ENCODE peak calls at places on chromosome 11, in nine cellular contexts. Y is HCT116, H is adrenal gland, R is A549, A is thoracic aorta, O is heart right ventricle, K is cardiac muscle cell, M is upper lobe of right lung, F is kidney. B is an unnamed sample.

GRCh38 chr11:64531906-64532312 is 59.1 kb upstream of the SLC22A12 start:
- DNase-seq in H (no peak), A (no peak), R (no peak), M (no peak), O (no peak), F (peak; percentile 22), Y (no peak), K (peak; percentile 14), B (no peak)

GRCh38 chr11:59802639-59803176 is 7.9 kb downstream of the MRPL16 start:
- DNase-seq in H (peak; percentile 61), Y (peak; percentile 46), R (no peak), A (no peak), F (no peak), O (no peak), M (no peak), K (peak; percentile 55), B (peak; percentile 28)

GRCh38 chr11:2788751-2789140 is 89.0 kb upstream of the KCNQ1OT1 start:
- DNase-seq in H (no peak), R (no peak), F (peak; percentile 65), O (no peak), A (no peak), M (peak; percentile 40), Y (no peak), K (no peak), B (no peak)

GRCh38 chr11:120248551-120249278 is 8.8 kb downstream of the POU2F3 start:
- DNase-seq in R (no peak), A (no peak), H (no peak), Y (peak; percentile 56), M (no peak), O (no peak), K (no peak), F (no peak), B (no peak)

GRCh38 chr11:123588117-123588815 is 66.2 kb downstream of the SCN3B start:
- DNase-seq in A (no peak), F (no peak), K (no peak), H (no peak), M (no peak), R (peak; percentile 83), Y (no peak), O (no peak), B (no peak)

GRCh38 chr11:29326757-29327156 is 690.1 kb downstream of the KCNA4 start:
- DNase-seq in O (no peak), R (no peak), F (no peak), Y (no peak), K (no peak), H (no peak), M (no peak), A (no peak), B (no peak)

GRCh38 chr11:119905162-119905561 is 176.2 kb upstream of the NECTIN1 start:
- DNase-seq in F (no peak), K (no peak), H (no peak), M (peak; percentile 43), O (no peak), R (no peak), Y (no peak), A (no peak), B (no peak)

GRCh38 chr11:64353761-64354506 is 5.0 kb upstream of the RPS6KA4 start:
- DNase-seq in O (no peak), F (no peak), H (no peak), Y (no peak), M (no peak), R (no peak), A (no peak), K (no peak), B (no peak)

GRCh38 chr11:57567210-57567511 is 311 bp downstream of the UBE2L6 start:
- DNase-seq in F (no peak), M (no peak), R (no peak), K (no peak), O (no peak), Y (no peak), A (no peak), H (no peak), B (no peak)

GRCh38 chr11:57566564-57567209 is 785 bp downstream of the UBE2L6 start:
- DNase-seq in M (no peak), A (no peak), Y (no peak), R (no peak), O (no peak), K (no peak), F (no peak), H (no peak), B (no peak)

GRCh38 chr11:57566035-57566504 is 1.4 kb downstream of the UBE2L6 start:
- DNase-seq in H (no peak), R (no peak), K (peak; percentile 44), M (no peak), F (no peak), A (no peak), O (no peak), Y (no peak), B (no peak)

GRCh38 chr11:57568330-57568766 is 876 bp upstream of the UBE2L6 start:
- DNase-seq in A (no peak), R (no peak), H (no peak), F (no peak), Y (peak; percentile 56), M (no peak), K (no peak), O (peak; percentile 87), B (no peak)

GRCh38 chr11:57567512-57568329 is at the start of gene UBE2L6:
- DNase-seq in H (peak; percentile 82), Y (no peak), M (peak; percentile 92), K (peak; percentile 88), A (peak; percentile 19), R (peak; percentile 87), F (peak; percentile 91), O (peak; percentile 67), B (peak; percentile 41)
- H3K4me1 ChIP-seq in H (peaks cover 8% of the 10 kb centered on the region), Y (peaks cover 7% of the 10 kb centered on the region), M (peaks cover 12% of the 10 kb centered on the region), K (peaks cover 3% of the 10 kb centered on the region), A (peaks cover 20% of the 10 kb centered on the region), R (peaks cover 20% of the 10 kb centered on the region), F (peaks cover 12% of the 10 kb centered on the region), O (peaks cover 38% of the 10 kb centered on the region), B (peaks cover 2% of the 10 kb centered on the region)

GRCh38 chr11:43576834-43577521 is 103.6 kb upstream of the HSD17B12 start:
- DNase-seq in F (no peak), K (peak; percentile 89), M (no peak), Y (peak; percentile 12), H (peak; percentile 66), A (no peak), R (peak; percentile 66), O (peak; percentile 34), B (peak; percentile 75)

GRCh38 chr11:43579919-43580276 is 100.6 kb upstream of the HSD17B12 start:
- DNase-seq in K (no peak), H (no peak), Y (no peak), A (no peak), F (no peak), O (no peak), M (no peak), R (no peak), B (no peak)

GRCh38 chr11:43579171-43579918 is 101.2 kb upstream of the HSD17B12 start:
- DNase-seq in M (no peak), A (no peak), O (no peak), K (peak; percentile 74), F (peak; percentile 74), H (no peak), R (peak; percentile 69), Y (no peak), B (peak; percentile 32)

GRCh38 chr11:43577566-43578264 is 102.8 kb upstream of the HSD17B12 start:
- DNase-seq in H (no peak), R (no peak), Y (no peak), M (no peak), O (no peak), F (no peak), A (no peak), K (no peak), B (no peak)

DNA sequence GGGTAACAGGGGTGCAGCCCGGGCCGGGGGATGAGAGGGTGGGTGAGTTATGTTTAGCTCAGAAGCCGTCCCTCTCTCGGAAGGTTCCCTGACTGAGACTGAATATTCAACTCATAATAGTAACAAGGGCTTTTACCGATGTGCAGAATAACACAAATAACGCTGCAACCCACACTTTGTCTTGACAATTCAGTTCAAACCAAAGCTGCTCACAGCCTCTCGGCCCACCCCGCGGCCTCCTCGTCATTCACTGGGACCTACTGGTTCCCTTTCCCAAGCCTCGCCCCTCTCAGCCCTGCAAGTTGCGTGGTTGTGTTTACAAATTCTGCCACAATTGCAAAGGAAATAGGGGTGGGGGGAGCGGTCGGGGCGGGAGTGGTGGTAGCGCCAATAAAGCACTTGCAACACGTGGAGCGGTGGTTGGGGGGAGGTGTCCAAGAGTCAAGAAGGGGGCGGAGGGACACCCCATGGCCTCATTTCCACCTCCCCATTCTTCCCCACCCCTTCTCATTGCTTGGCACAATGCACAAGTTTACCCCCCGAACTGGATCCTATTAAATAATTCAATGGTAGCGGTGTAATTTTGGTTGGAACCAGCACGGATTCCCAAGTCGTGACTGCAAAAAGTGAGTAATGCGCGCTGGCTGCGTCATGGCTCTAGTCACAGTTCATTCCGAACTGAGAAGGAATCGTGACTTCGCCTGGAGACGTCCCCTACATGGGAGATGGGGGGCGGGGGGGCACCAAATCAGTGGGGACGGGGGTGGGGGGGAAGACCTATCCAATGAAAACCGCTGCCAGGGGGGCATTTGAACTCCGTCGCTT is 102.0 kb upstream of the HSD17B12 start:
- DNase-seq in O (no peak), Y (no peak), R (no peak), A (no peak), K (no peak), M (no peak), H (no peak), F (no peak), B (no peak)
- H3K4me3 ChIP-seq in O (peak overlapping the region; percentile 58), Y (no peak overlapping the region), R (peak overlapping the region; percentile 65), A (peak overlapping the region; percentile 74), K (peak overlapping the region; percentile 57), M (peak overlapping the region; percentile 43), H (peak overlapping the region; percentile 49), F (peak overlapping the region; percentile 43), B (peak overlapping the region; percentile 35)

GRCh38 chr11:82718841-82719240 is 14.8 kb downstream of the FAM181B start:
- DNase-seq in M (no peak), O (no peak), Y (no peak), K (no peak), H (no peak), F (no peak), R (no peak), A (no peak), B (no peak)

GRCh38 chr11:82719316-82719715 is 14.3 kb downstream of the FAM181B start:
- DNase-seq in K (no peak), F (no peak), H (no peak), M (no peak), Y (no peak), R (no peak), A (no peak), O (no peak), B (no peak)

GRCh38 chr11:82714346-82715174 is 19.1 kb downstream of the FAM181B start:
- DNase-seq in F (no peak), M (no peak), R (no peak), O (no peak), Y (no peak), A (no peak), K (no peak), H (no peak), B (no peak)

GRCh38 chr11:82720267-82720666 is 13.4 kb downstream of the FAM181B start:
- DNase-seq in F (no peak), R (no peak), H (no peak), Y (no peak), K (no peak), A (no peak), M (no peak), O (no peak), B (no peak)

DNA sequence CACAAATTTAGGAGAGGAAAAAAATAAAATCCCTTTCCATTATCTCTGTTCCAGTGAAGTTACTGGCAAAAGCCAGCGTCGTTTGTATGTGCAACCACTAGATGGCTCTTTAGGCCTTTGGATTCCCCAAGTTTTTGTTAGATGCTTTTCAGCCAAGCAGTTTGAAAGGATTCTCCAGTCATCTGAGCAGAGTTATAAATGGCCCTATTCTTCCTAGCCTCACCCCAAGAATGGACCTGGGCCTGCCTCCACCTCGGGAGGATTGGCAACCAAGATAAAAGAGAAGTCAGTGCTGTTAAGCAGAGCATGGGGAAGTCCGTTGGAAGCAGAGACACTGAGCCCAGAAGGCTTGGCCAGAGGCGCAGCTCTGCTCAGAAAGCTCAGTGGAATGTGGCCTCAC is 15.4 kb downstream of the FAM181B start:
- DNase-seq in Y (peak; percentile 19), A (no peak), R (peak; percentile 61), M (no peak), F (no peak), O (no peak), K (peak; percentile 70), H (peak; percentile 39), B (peak; percentile 51)
- H3K4me1 ChIP-seq in Y (no peaks in the 10 kb centered on the region), A (peaks cover 24% of the 10 kb centered on the region), R (no peaks in the 10 kb centered on the region), M (no peaks in the 10 kb centered on the region), F (no peaks in the 10 kb centered on the region), O (peaks cover 25% of the 10 kb centered on the region), K (no peaks in the 10 kb centered on the region), H (no peaks in the 10 kb centered on the region), B (no peaks in the 10 kb centered on the region)

DNA sequence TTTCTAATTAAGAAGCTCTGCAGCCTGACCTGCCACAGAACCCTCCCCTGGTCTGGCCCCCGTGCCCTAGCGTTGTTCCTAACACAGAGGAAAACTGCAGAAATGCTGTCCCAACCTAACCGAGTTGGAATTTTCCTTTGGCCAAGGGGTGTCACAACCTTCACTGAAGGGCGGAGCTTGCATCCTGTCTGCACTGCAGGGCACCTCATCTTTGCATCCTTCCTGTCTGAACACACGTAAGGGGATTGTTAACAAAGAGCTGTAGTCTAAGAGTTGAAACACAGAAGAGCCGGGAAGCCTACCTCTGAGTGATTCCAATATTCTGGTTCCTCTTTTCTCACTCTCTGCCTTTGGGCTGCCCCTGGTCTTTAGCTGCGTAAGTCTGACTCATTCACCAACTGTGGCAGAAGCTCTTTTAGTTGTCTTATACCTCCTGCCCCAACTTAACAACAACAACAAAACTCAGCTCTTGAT is 1.6 kb downstream of the DIXDC1 start:
- DNase-seq in K (no peak), A (no peak), H (no peak), R (no peak), Y (no peak), M (no peak), F (no peak), O (no peak), B (no peak)
- H3K4me3 ChIP-seq in K (no peak overlapping the region), A (peak overlapping the region; percentile 78), H (peak overlapping the region; percentile 78), R (peak overlapping the region; percentile 71), Y (no peak overlapping the region), M (no peak overlapping the region), F (no peak overlapping the region), O (no peak overlapping the region), B (no peak overlapping the region)

B was measured in HAP-1.